ENCODE peak calls at places on chromosome 18, in eight cellular contexts. S is neural progenitor cell, B is kidney, R is tibial nerve, X is fibroblast of mammary gland, T is lower leg skin, K is GM23338, M is PC-3. Z is an unnamed sample.

GRCh38 chr18:70600225-70600925 is 311.5 kb downstream of the SOCS6 start:
- DNase-seq in X (no peak), R (no peak), M (no peak), T (no peak), S (no peak), K (no peak), B (no peak), Z (no peak)

GRCh38 chr18:7572837-7573236 is 5.7 kb downstream of the PTPRM start:
- DNase-seq in R (no peak), S (no peak), K (no peak), M (peak; percentile 43), T (no peak), X (no peak), B (no peak), Z (peak; percentile 27)

GRCh38 chr18:1513519-1513918 is 608.8 kb downstream of the ADCYAP1 start:
- DNase-seq in R (no peak), M (peak; percentile 58), B (no peak), X (no peak), S (no peak), T (no peak), K (no peak), Z (no peak)

GRCh38 chr18:71293322-71293721 is 1004.5 kb downstream of the SOCS6 start:
- DNase-seq in B (no peak), X (no peak), S (no peak), T (no peak), M (peak; percentile 24), K (no peak), R (no peak), Z (no peak)

GRCh38 chr18:23162473-23162872 is 27.2 kb downstream of the CABLES1 start:
- DNase-seq in K (no peak), M (no peak), T (no peak), S (no peak), X (no peak), B (peak; percentile 10), R (no peak), Z (no peak)

GRCh38 chr18:21896732-21897336 is 156.2 kb downstream of the MIB1 start:
- DNase-seq in K (peak; percentile 37), T (no peak), R (no peak), B (no peak), X (no peak), M (no peak), S (no peak), Z (no peak)

GRCh38 chr18:68991281-68991680 is 193.4 kb downstream of the CCDC102B start:
- DNase-seq in X (peak; percentile 75), R (no peak), T (no peak), B (no peak), S (no peak), K (no peak), M (peak; percentile 12), Z (no peak)

GRCh38 chr18:32267463-32267862 is 77.6 kb downstream of the MEP1B start:
- DNase-seq in T (no peak), M (no peak), R (no peak), B (no peak), X (no peak), S (no peak), K (no peak), Z (no peak)

GRCh38 chr18:7221424-7222155 is 9.3 kb upstream of the LRRC30 start:
- DNase-seq in B (no peak), T (peak; percentile 28), X (peak; percentile 75), K (peak; percentile 95), S (peak; percentile 91), R (no peak), M (peak; percentile 81), Z (peak; percentile 69)

GRCh38 chr18:61286867-61287266 is 46.4 kb upstream of the CDH20 start:
- DNase-seq in M (no peak), X (no peak), S (no peak), T (no peak), K (no peak), B (no peak), R (no peak), Z (no peak)

GRCh38 chr18:79856119-79857080 is 58.7 kb downstream of the KCNG2 start:
- DNase-seq in T (no peak), B (no peak), K (peak; percentile 75), R (no peak), M (peak; percentile 24), S (peak; percentile 82), X (peak; percentile 18), Z (peak; percentile 26)

GRCh38 chr18:31931163-31931885 is 11.6 kb downstream of the TRAPPC8 start:
- DNase-seq in K (no peak), X (peak; percentile 21), R (no peak), S (no peak), B (no peak), T (no peak), M (no peak), Z (no peak)

GRCh38 chr18:44945847-44946490 is 265.3 kb downstream of the SETBP1 start:
- DNase-seq in B (no peak), X (no peak), T (no peak), M (no peak), S (peak; percentile 84), K (no peak), R (no peak), Z (no peak)

DNA sequence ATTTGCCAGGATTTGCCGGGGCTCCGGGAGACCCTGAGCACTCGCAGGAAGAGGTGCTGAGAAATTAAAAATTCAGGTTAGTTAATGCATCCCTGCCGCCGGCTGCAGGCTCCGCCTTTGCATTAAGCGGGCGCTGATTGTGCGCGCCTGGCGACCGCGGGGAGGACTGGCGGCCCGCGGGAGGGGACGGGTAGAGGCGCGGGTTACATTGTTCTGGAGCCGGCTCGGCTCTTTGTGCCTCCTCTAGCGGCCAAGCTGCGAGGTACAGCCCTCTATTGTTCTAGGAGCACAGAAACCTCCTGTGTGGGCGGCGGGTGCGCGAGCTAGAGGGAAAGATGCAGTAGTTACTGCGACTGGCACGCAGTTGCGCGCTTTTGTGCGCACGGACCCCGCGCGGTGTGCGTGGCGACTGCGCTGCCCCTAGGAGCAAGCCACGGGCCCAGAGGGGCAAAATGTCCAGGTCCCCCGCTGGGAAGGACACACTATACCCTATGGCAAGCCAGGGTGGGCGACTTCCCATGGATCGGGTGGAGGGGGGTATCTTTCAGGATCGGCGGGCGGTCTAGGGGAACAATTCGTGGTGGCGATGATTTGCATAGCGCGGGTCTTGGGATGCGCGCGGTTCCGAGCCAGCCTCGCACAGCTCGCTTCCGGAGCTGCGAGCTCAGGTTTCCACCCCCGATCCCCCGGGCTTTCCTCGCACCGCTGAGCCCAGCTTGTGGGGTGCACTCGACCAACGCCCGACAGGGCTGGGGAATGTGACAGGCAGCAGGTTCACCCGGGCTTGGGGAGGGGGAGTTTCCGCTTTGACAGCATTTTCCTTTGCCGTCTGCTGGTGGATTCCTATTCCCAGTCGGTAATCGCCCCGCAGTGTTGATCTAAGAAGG is 2.9 kb downstream of the ONECUT2 start:
- DNase-seq in B (peak; percentile 75), K (peak; percentile 96), S (peak; percentile 97), M (peak; percentile 83), X (peak; percentile 66), T (no peak), R (no peak), Z (peak; percentile 35)
- TF ChIP-seq CTCF in B (peak; percentile 33), K (peak; percentile 66), S (peak; percentile 78), M (peak; percentile 71), X (peak; percentile 45), T (no peak), R (no peak), Z (peak; percentile 56)

GRCh38 chr18:47997338-47997780 is 66.9 kb upstream of the SMAD2 start:
- DNase-seq in B (no peak), S (peak; percentile 77), T (no peak), X (peak; percentile 20), K (peak; percentile 84), M (no peak), R (no peak), Z (no peak)
- TF ChIP-seq CTCF in B (peak; percentile 6), S (peak; percentile 93), T (no peak), X (peak; percentile 57), K (peak; percentile 92), M (peak; percentile 56), R (no peak), Z (peak; percentile 24)

DNA sequence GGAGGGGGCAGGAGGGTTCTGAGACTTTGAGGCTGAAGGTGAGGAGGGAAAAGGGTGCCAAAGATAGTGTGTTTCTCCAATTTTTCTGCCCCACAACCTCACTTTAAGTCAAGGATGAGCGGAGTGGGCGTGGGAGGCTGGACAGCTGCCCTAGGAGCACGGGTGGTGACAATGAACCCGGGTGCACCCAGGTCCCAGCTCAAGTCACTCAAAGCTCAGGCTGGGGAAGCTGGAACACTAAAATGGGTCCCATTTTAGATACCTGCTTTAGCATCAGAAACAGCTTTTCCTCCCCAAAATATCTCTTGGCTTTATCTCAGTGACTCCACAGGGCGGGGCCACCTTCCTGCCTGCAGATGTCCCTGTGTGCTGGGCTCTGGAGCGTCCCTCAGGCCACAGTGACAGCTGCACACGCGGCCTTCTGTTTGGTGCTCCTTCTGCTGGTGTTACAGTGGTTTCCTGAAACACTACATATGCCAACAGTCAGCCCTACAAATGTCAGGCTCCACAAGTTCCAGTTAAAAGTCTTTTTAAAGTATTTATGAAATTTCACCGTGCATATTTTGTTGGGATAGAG is 1.4 kb upstream of the MBP start:
- DNase-seq in K (no peak), T (peak; percentile 75), S (peak; percentile 40), M (no peak), X (no peak), R (peak; percentile 42), B (no peak), Z (peak; percentile 38)
- TF ChIP-seq CTCF in K (peak; percentile 33), T (no peak), S (no peak), M (no peak), X (no peak), R (no peak), B (peak; percentile 13), Z (peak; percentile 3)

GRCh38 chr18:10477863-10478260 is 23.4 kb downstream of the APCDD1 start:
- DNase-seq in T (no peak), K (peak; percentile 41), X (no peak), R (no peak), S (no peak), M (no peak), B (no peak), Z (no peak)

GRCh38 chr18:10481831-10482230 is 27.4 kb downstream of the APCDD1 start:
- DNase-seq in K (peak; percentile 47), T (no peak), B (no peak), S (peak; percentile 24), X (no peak), M (no peak), R (no peak), Z (no peak)

GRCh38 chr18:10482985-10483949 is 28.8 kb downstream of the APCDD1 start:
- DNase-seq in B (no peak), K (no peak), S (no peak), X (no peak), T (no peak), R (peak; percentile 41), M (no peak), Z (no peak)

GRCh38 chr18:10485475-10485874 is 31.0 kb downstream of the APCDD1 start:
- DNase-seq in X (no peak), T (no peak), S (no peak), R (no peak), M (no peak), B (no peak), K (no peak), Z (no peak)

DNA sequence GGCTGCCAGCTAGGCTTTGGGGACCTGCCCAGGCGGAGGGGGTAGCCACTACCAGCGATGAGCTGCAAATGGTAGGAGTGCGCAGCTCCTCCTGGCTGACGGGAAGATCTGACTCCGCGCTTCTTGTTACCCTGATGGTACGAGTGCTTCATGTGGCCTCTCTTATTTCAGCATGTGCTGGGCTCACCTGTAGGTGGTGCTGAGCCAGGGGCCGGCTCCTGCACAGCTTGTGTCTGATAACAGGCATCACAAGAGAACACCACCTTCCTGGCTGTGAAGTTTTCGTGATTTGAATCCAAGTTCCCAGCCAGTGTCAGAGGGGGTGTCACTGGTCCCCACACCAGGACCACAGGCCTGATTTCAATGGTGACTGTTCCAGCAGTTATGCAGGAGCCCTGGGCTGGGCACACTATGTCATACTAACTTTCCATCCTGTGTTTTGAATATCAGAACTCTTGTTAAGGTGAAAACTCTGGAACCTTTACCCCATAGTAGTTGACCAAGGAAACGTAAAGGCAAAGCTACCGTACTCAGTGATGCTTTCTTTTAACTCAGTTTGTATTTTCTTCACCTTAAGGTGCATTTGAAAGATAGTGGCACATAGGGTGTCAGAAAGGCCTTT is 28.0 kb downstream of the APCDD1 start:
- DNase-seq in B (no peak), X (no peak), S (no peak), M (no peak), T (no peak), R (no peak), K (peak; percentile 45), Z (no peak)
- TF ChIP-seq CTCF in B (no peak), X (no peak), S (no peak), M (no peak), T (no peak), R (no peak), K (peak; percentile 31), Z (no peak)

Z was measured in AG10803.